ENCODE peak calls at places on chromosomes 13 and 19, in five cellular contexts. M is HCT116, S is cardiac muscle cell, R is H9, H is transverse colon. J is an unnamed sample.
A peak's percentile ranks its signal among the peaks of the same experiment; 100 is the strongest.

GRCh38 chr13:82758056-82758455 is 1124.2 kb downstream of the SLITRK1 start:
- DNase-seq in M (peak; percentile 7), S (peak; percentile 37), R (peak; percentile 81), H (no peak), J (no peak)

GRCh38 chr13:30832377-30832776 is 73.7 kb upstream of the MEDAG start:
- DNase-seq in M (no peak), S (no peak), R (no peak), H (peak; percentile 40), J (no peak)

GRCh38 chr19:57465680-57466381 is 8.9 kb upstream of the VN1R1 start:
- DNase-seq in M (peak; percentile 59), S (peak; percentile 40), R (no peak), H (peak; percentile 17), J (no peak)

GRCh38 chr13:101917833-101918755 is 465.6 kb downstream of the ITGBL1 start:
- DNase-seq in M (no peak), S (no peak), R (peak; percentile 47), H (no peak), J (no peak)

GRCh38 chr13:22074403-22074802 is 403.5 kb downstream of the FGF9 start:
- DNase-seq in M (no peak), S (no peak), R (no peak), H (no peak), J (no peak)

GRCh38 chr13:45575146-45575829 is 40.3 kb downstream of the ERICH6B start:
- DNase-seq in M (no peak), S (no peak), R (no peak), H (no peak), J (no peak)

GRCh38 chr19:4914736-4915501 is 5.6 kb downstream of the UHRF1 start:
- DNase-seq in M (peak; percentile 76), S (peak; percentile 74), R (no peak), H (peak; percentile 89), J (no peak)

GRCh38 chr19:2355168-2356035 is 4.7 kb upstream of the TMPRSS9 start:
- DNase-seq in M (no peak), S (no peak), R (no peak), H (no peak), J (no peak)

GRCh38 chr13:51222510-51223283 is 499 bp downstream of the FAM124A start:
- DNase-seq in M (no peak), S (no peak), R (no peak), H (no peak), J (no peak)

GRCh38 chr19:55479451-55480230 is 3.2 kb downstream of the ZNF628 start:
- DNase-seq in M (no peak), S (no peak), R (no peak), H (no peak), J (no peak)

DNA sequence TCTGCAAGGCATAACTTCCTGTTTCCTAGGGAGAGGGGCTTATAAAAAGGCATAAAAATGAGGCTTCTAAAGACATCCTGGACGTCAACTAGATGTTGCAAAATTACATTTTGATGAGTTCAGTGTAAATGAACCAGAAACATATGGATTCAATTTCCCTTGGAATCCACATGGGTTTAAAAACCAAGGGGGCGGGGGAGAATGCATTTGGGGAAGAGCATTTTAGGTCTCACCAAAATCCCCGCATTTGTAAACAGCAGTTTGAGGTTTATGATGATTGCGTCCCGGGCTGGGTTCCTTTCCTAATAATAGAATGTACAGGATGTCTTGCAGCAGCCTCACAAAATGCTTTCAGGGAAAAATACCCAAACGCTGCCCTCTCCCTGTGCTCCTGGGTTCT is 407.8 kb downstream of the ZNF536 start:
- DNase-seq in M (no peak), S (no peak), R (no peak), H (no peak), J (no peak)
- H3K27ac ChIP-seq in M (no peak overlapping the region), S (peak overlapping the region; percentile 34), R (no peak overlapping the region), H (no peak overlapping the region), J (no peak overlapping the region)

DNA sequence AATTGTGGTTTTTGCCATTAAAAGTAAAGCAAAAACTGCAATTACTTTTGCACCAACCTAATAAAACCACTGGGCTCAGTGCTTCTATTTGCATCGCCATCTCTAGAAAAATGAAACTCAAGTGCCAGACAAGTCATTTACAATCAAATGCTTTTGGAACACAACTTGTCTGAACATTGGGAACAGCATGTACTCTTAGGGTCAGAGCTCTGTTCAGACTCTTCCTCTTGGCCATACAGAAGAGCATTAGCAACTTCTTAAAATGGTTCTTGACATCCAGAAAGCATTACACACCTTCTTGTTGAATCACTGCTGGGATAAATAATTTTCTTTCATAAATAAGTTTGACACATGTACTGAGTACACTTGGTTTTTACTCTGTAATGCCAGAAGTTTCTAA is 272.5 kb downstream of the DCLK1 start:
- DNase-seq in M (no peak), S (no peak), R (no peak), H (no peak), J (no peak)
- H3K27ac ChIP-seq in M (no peak overlapping the region), S (no peak overlapping the region), R (peak overlapping the region; percentile 95), H (peak overlapping the region; percentile 85), J (no peak overlapping the region)

DNA sequence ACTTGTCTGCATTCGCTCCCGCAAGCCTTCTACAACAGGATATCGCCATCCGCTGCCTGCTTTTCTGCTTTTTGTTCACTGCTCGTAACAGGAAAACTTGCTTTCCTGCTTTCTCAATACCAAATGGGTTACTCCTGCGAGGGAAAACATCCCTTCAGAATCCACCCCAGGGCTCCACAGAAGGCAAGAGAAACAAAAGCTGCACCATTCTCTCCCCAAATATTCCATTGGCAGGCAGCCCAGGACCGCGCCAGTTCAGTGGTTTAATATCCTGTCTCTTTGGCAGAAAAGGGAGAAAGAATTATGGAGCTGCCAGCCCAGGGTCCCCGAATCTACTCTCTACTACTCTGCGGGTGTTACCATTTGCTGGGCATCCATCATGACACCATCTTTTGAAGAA is 84.7 kb upstream of the DOCK9 start:
- DNase-seq in M (no peak), S (peak; percentile 43), R (no peak), H (no peak), J (peak; percentile 51)
- H3K27ac ChIP-seq in M (no peak overlapping the region), S (no peak overlapping the region), R (no peak overlapping the region), H (peak overlapping the region; percentile 70), J (peak overlapping the region; percentile 26)

DNA sequence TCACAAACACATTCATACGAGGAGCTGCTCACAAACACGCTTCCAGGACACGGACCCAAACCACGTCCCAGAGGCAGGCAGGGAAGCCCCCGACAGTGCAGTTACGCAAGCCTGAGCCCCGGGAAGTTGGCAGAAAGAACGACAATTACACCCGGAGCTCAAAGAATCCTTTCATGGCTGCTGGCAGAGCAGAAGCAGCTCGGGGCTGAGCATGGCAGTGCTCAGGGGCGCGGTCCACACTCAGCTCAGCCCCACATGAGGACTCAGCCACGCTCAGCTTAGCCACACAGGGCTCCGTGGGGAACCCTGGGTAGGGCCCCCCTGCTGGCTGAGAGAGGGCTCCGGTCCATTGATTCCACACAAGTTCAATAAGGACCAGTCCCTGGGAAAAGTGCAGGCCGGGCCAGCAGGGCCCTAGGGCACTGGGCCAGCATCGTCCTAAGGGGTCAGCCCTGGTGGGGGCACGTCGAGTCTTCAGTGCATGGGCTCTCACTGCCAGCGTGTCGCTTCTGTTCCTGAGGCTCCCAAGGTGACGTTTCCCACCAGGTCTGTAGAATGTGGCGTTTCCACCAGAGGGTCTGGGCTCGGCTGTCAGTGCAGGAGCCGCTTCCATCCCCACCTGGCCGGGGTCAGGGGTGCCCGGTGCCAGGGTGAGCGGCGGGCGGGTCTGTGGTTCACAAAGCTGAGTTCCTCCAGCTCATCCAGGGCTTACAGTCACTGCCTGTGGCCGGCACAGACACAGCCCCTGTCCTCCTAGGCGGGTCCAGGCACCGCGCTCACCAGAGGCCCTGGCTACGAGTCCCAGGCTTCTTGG is 23.1 kb downstream of the GAS6 start:
- DNase-seq in M (no peak), S (no peak), R (no peak), H (no peak), J (peak; percentile 36)
- H3K27ac ChIP-seq in M (no peak overlapping the region), S (no peak overlapping the region), R (no peak overlapping the region), H (peak overlapping the region; percentile 87), J (peak overlapping the region; percentile 8)

DNA sequence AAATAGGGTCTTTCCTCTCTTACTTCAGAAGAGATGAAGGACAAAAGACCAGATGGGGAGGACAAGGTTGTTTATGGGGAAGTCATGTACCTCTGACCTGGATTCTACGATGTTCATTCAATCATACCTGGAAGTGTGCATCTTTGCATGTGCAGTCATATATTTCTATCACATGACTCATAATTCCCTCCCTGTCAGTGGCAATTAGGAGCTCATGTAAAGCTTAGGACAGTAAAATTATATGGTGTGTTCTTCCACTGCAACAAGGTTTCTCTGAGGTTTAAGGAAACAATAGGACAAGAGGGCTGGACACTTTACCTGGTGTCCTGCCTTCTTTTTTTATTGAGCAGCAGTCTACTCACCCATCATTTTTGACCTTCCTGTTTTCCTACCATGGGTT is 19.8 kb downstream of the CEACAM7 start:
- DNase-seq in M (no peak), S (no peak), R (no peak), H (no peak), J (no peak)
- H3K27ac ChIP-seq in M (no peak overlapping the region), S (no peak overlapping the region), R (no peak overlapping the region), H (peak overlapping the region; percentile 78), J (no peak overlapping the region)

GRCh38 chr13:32471187-32471922 is 43.4 kb upstream of the N4BP2L1 start:
- DNase-seq in M (no peak), S (peak; percentile 90), R (no peak), H (no peak), J (no peak)

GRCh38 chr13:32475403-32475802 is 47.5 kb upstream of the N4BP2L1 start:
- DNase-seq in M (no peak), S (no peak), R (no peak), H (no peak), J (no peak)

GRCh38 chr13:32473650-32474049 is 45.7 kb upstream of the N4BP2L1 start:
- DNase-seq in M (no peak), S (no peak), R (no peak), H (no peak), J (no peak)

GRCh38 chr13:32468502-32469147 is 40.7 kb upstream of the N4BP2L1 start:
- DNase-seq in M (no peak), S (peak; percentile 58), R (no peak), H (no peak), J (no peak)

DNA sequence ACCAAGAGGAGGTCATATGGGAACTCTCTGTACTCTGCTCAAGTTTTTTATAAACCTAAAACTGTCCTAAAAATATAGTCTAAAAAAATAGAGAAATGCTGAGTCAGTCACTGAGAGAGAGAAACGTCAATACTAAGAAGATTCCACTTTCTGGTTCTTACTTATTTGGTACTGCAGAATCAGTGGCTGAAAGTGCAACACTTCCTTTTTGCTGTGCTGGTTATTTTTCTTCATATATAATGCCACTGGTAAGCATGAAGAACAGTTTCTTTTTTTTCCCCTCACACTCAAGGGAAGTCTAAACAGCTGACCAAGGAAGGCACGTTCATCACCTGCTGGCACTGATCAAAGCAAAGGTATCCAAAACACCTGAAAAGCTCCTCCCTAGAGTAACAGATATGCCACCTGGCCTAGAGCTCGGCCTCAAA is 44.3 kb upstream of the N4BP2L1 start:
- DNase-seq in M (no peak), S (no peak), R (no peak), H (no peak), J (no peak)
- H3K27ac ChIP-seq in M (no peak overlapping the region), S (no peak overlapping the region), R (no peak overlapping the region), H (peak overlapping the region; percentile 33), J (no peak overlapping the region)

GRCh38 chr19:40417714-40417996 is 4.5 kb upstream of the PRX start:
- DNase-seq in M (no peak), S (no peak), R (no peak), H (no peak), J (no peak)
- H3K27ac ChIP-seq in M (peak overlapping the region; percentile 68), S (peak overlapping the region; percentile 67), R (no peak overlapping the region), H (peak overlapping the region; percentile 75), J (no peak overlapping the region)

DNA sequence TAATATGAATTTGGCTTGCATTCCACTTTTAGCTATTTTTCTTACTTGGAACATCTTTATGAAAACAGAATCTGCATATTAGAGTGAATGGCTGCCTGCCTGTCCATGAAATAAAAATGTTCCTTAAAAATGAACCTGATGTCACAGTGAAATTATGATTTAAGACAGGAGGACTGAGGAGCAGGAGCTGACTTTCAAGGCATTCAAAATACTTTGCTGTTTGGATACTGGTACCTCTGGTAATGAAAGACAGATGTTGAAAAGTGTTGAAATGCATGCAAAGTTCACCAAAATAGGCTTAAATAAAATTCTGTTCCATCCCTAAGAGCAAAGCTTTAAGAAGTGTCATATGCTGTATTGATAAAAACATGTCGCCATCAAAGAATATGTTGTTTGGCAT is 1.7 kb downstream of the ARHGEF7 start:
- DNase-seq in M (no peak), S (peak; percentile 11), R (no peak), H (no peak), J (no peak)
- H3K27ac ChIP-seq in M (no peak overlapping the region), S (no peak overlapping the region), R (no peak overlapping the region), H (no peak overlapping the region), J (peak overlapping the region; percentile 83)

J was measured in ovary.